ENCODE peak calls at places on chromosomes 5 and 9, in nine cellular contexts. One of them, this sample, is unnamed.

GRCh38 chr9:95167998-95168397 is 149.5 kb downstream of the FANCC start:
- DNase-seq in stimulated activated CD8-positive, alpha-beta memory T cell treated with anti-CD3 and anti-CD28 coated beads, Interleukin-15, amount 100 ng/mL, for 48 hours: peak
- DNase-seq in PC-3: peak
- DNase-seq in NCI-H1092: peak
- DNase-seq in AG09309: peak
- DNase-seq in stimulated activated CD4-positive, alpha-beta T cell treated with anti-CD3 and anti-CD28 coated beads, Interleukin-12 subunit alpha, Interleukin-12 subunit beta, amount 100 ng/mL, for 24 hours: peak
- DNase-seq in GM23248: peak
- DNase-seq in SW480: peak
- DNase-seq in AG08396: peak
- DNase-seq in this sample: peak

GRCh38 chr9:131801811-131802210 is 61.9 kb upstream of the RAPGEF1 start:
- DNase-seq in stimulated activated CD8-positive, alpha-beta memory T cell treated with anti-CD3 and anti-CD28 coated beads, Interleukin-15, amount 100 ng/mL, for 48 hours: no peak
- DNase-seq in SW480: no peak
- DNase-seq in AG08396: no peak
- DNase-seq in GM23248: no peak
- DNase-seq in AG09309: no peak
- DNase-seq in PC-3: no peak
- DNase-seq in stimulated activated CD4-positive, alpha-beta T cell treated with anti-CD3 and anti-CD28 coated beads, Interleukin-12 subunit alpha, Interleukin-12 subunit beta, amount 100 ng/mL, for 24 hours: no peak
- DNase-seq in NCI-H1092: no peak
- DNase-seq in this sample: no peak

GRCh38 chr9:92242115-92242778 is 51.2 kb downstream of the IARS1 start:
- DNase-seq in GM23248: peak
- DNase-seq in AG08396: peak
- DNase-seq in AG09309: peak
- DNase-seq in stimulated activated CD4-positive, alpha-beta T cell treated with anti-CD3 and anti-CD28 coated beads, Interleukin-12 subunit alpha, Interleukin-12 subunit beta, amount 100 ng/mL, for 24 hours: no peak
- DNase-seq in SW480: no peak
- DNase-seq in stimulated activated CD8-positive, alpha-beta memory T cell treated with anti-CD3 and anti-CD28 coated beads, Interleukin-15, amount 100 ng/mL, for 48 hours: no peak
- DNase-seq in PC-3: no peak
- DNase-seq in NCI-H1092: no peak
- DNase-seq in this sample: peak

GRCh38 chr5:56039985-56040384 is 45.2 kb upstream of the IL6ST start:
- DNase-seq in SW480: no peak
- DNase-seq in stimulated activated CD8-positive, alpha-beta memory T cell treated with anti-CD3 and anti-CD28 coated beads, Interleukin-15, amount 100 ng/mL, for 48 hours: no peak
- DNase-seq in PC-3: peak
- DNase-seq in stimulated activated CD4-positive, alpha-beta T cell treated with anti-CD3 and anti-CD28 coated beads, Interleukin-12 subunit alpha, Interleukin-12 subunit beta, amount 100 ng/mL, for 24 hours: no peak
- DNase-seq in GM23248: peak
- DNase-seq in AG09309: no peak
- DNase-seq in NCI-H1092: no peak
- DNase-seq in AG08396: peak
- DNase-seq in this sample: no peak

GRCh38 chr9:87386490-87386889 is 111.2 kb upstream of the DAPK1 start:
- DNase-seq in SW480: no peak
- DNase-seq in AG08396: no peak
- DNase-seq in PC-3: no peak
- DNase-seq in stimulated activated CD8-positive, alpha-beta memory T cell treated with anti-CD3 and anti-CD28 coated beads, Interleukin-15, amount 100 ng/mL, for 48 hours: no peak
- DNase-seq in GM23248: no peak
- DNase-seq in NCI-H1092: no peak
- DNase-seq in stimulated activated CD4-positive, alpha-beta T cell treated with anti-CD3 and anti-CD28 coated beads, Interleukin-12 subunit alpha, Interleukin-12 subunit beta, amount 100 ng/mL, for 24 hours: no peak
- DNase-seq in AG09309: no peak
- DNase-seq in this sample: no peak

GRCh38 chr9:97441729-97442128 is 29.8 kb downstream of the TDRD7 start:
- DNase-seq in AG08396: no peak
- DNase-seq in GM23248: no peak
- DNase-seq in AG09309: no peak
- DNase-seq in SW480: no peak
- DNase-seq in stimulated activated CD8-positive, alpha-beta memory T cell treated with anti-CD3 and anti-CD28 coated beads, Interleukin-15, amount 100 ng/mL, for 48 hours: no peak
- DNase-seq in stimulated activated CD4-positive, alpha-beta T cell treated with anti-CD3 and anti-CD28 coated beads, Interleukin-12 subunit alpha, Interleukin-12 subunit beta, amount 100 ng/mL, for 24 hours: no peak
- DNase-seq in PC-3: peak
- DNase-seq in NCI-H1092: no peak
- DNase-seq in this sample: no peak

GRCh38 chr5:66843065-66843464 is 246.9 kb downstream of the MAST4 start:
- DNase-seq in SW480: no peak
- DNase-seq in NCI-H1092: no peak
- DNase-seq in AG09309: no peak
- DNase-seq in stimulated activated CD8-positive, alpha-beta memory T cell treated with anti-CD3 and anti-CD28 coated beads, Interleukin-15, amount 100 ng/mL, for 48 hours: no peak
- DNase-seq in PC-3: no peak
- DNase-seq in stimulated activated CD4-positive, alpha-beta T cell treated with anti-CD3 and anti-CD28 coated beads, Interleukin-12 subunit alpha, Interleukin-12 subunit beta, amount 100 ng/mL, for 24 hours: no peak
- DNase-seq in AG08396: no peak
- DNase-seq in GM23248: no peak
- DNase-seq in this sample: no peak

GRCh38 chr9:1025131-1025530 is 25.0 kb upstream of the DMRT2 start:
- DNase-seq in GM23248: no peak
- DNase-seq in PC-3: no peak
- DNase-seq in NCI-H1092: no peak
- DNase-seq in AG09309: no peak
- DNase-seq in AG08396: no peak
- DNase-seq in SW480: no peak
- DNase-seq in stimulated activated CD4-positive, alpha-beta T cell treated with anti-CD3 and anti-CD28 coated beads, Interleukin-12 subunit alpha, Interleukin-12 subunit beta, amount 100 ng/mL, for 24 hours: no peak
- DNase-seq in stimulated activated CD8-positive, alpha-beta memory T cell treated with anti-CD3 and anti-CD28 coated beads, Interleukin-15, amount 100 ng/mL, for 48 hours: no peak
- DNase-seq in this sample: no peak

GRCh38 chr5:56585466-56585865 is 229.9 kb upstream of the MAP3K1 start:
- DNase-seq in AG09309: no peak
- DNase-seq in stimulated activated CD8-positive, alpha-beta memory T cell treated with anti-CD3 and anti-CD28 coated beads, Interleukin-15, amount 100 ng/mL, for 48 hours: no peak
- DNase-seq in AG08396: no peak
- DNase-seq in stimulated activated CD4-positive, alpha-beta T cell treated with anti-CD3 and anti-CD28 coated beads, Interleukin-12 subunit alpha, Interleukin-12 subunit beta, amount 100 ng/mL, for 24 hours: no peak
- DNase-seq in SW480: no peak
- DNase-seq in GM23248: peak
- DNase-seq in NCI-H1092: no peak
- DNase-seq in PC-3: peak
- DNase-seq in this sample: peak

GRCh38 chr5:136053336-136054121 is 24.7 kb downstream of the TGFBI start:
- DNase-seq in stimulated activated CD4-positive, alpha-beta T cell treated with anti-CD3 and anti-CD28 coated beads, Interleukin-12 subunit alpha, Interleukin-12 subunit beta, amount 100 ng/mL, for 24 hours: no peak
- DNase-seq in AG08396: peak
- DNase-seq in SW480: peak
- DNase-seq in GM23248: peak
- DNase-seq in NCI-H1092: no peak
- DNase-seq in AG09309: peak
- DNase-seq in PC-3: peak
- DNase-seq in stimulated activated CD8-positive, alpha-beta memory T cell treated with anti-CD3 and anti-CD28 coated beads, Interleukin-15, amount 100 ng/mL, for 48 hours: no peak
- DNase-seq in this sample: peak

GRCh38 chr9:115691686-115692085 is 461.9 kb upstream of the PAPPA start:
- DNase-seq in SW480: no peak
- DNase-seq in PC-3: peak
- DNase-seq in AG08396: no peak
- DNase-seq in stimulated activated CD8-positive, alpha-beta memory T cell treated with anti-CD3 and anti-CD28 coated beads, Interleukin-15, amount 100 ng/mL, for 48 hours: no peak
- DNase-seq in GM23248: peak
- DNase-seq in AG09309: peak
- DNase-seq in NCI-H1092: no peak
- DNase-seq in stimulated activated CD4-positive, alpha-beta T cell treated with anti-CD3 and anti-CD28 coated beads, Interleukin-12 subunit alpha, Interleukin-12 subunit beta, amount 100 ng/mL, for 24 hours: no peak
- DNase-seq in this sample: peak

GRCh38 chr5:163310992-163311391 is 126.4 kb upstream of the CCNG1 start:
- DNase-seq in GM23248: no peak
- DNase-seq in stimulated activated CD8-positive, alpha-beta memory T cell treated with anti-CD3 and anti-CD28 coated beads, Interleukin-15, amount 100 ng/mL, for 48 hours: no peak
- DNase-seq in SW480: no peak
- DNase-seq in AG08396: no peak
- DNase-seq in NCI-H1092: no peak
- DNase-seq in AG09309: no peak
- DNase-seq in PC-3: no peak
- DNase-seq in stimulated activated CD4-positive, alpha-beta T cell treated with anti-CD3 and anti-CD28 coated beads, Interleukin-12 subunit alpha, Interleukin-12 subunit beta, amount 100 ng/mL, for 24 hours: no peak
- DNase-seq in this sample: no peak

GRCh38 chr5:143433680-143434079 is 30.2 kb upstream of the NR3C1 start:
- DNase-seq in PC-3: no peak
- DNase-seq in stimulated activated CD8-positive, alpha-beta memory T cell treated with anti-CD3 and anti-CD28 coated beads, Interleukin-15, amount 100 ng/mL, for 48 hours: no peak
- DNase-seq in GM23248: no peak
- DNase-seq in stimulated activated CD4-positive, alpha-beta T cell treated with anti-CD3 and anti-CD28 coated beads, Interleukin-12 subunit alpha, Interleukin-12 subunit beta, amount 100 ng/mL, for 24 hours: no peak
- DNase-seq in AG09309: no peak
- DNase-seq in SW480: no peak
- DNase-seq in NCI-H1092: no peak
- DNase-seq in AG08396: no peak
- DNase-seq in this sample: no peak

GRCh38 chr5:132271251-132272246 is 14.1 kb downstream of the PDLIM4 start:
- DNase-seq in stimulated activated CD4-positive, alpha-beta T cell treated with anti-CD3 and anti-CD28 coated beads, Interleukin-12 subunit alpha, Interleukin-12 subunit beta, amount 100 ng/mL, for 24 hours: no peak
- DNase-seq in stimulated activated CD8-positive, alpha-beta memory T cell treated with anti-CD3 and anti-CD28 coated beads, Interleukin-15, amount 100 ng/mL, for 48 hours: no peak
- DNase-seq in GM23248: no peak
- DNase-seq in SW480: no peak
- DNase-seq in NCI-H1092: no peak
- DNase-seq in PC-3: no peak
- DNase-seq in AG09309: no peak
- DNase-seq in AG08396: no peak
- DNase-seq in this sample: no peak